ENCODE peak calls at places on chromosomes 13 and 19, in eight cellular contexts. One of them, this sample, is unnamed.

GRCh38 chr19:38464421-38465082 is 31.1 kb downstream of the RYR1 start:
- DNase-seq in fibroblast of mammary gland: no peak
- DNase-seq in stimulated activated CD8-positive, alpha-beta memory T cell treated with anti-CD3 and anti-CD28 coated beads, Interleukin-7, amount 100 ng/mL, for 4 hours: no peak
- DNase-seq in psoas muscle: no peak
- DNase-seq in kidney glomerular epithelial cell: no peak
- DNase-seq in brain pericyte: no peak
- DNase-seq in hypothalamus: no peak
- DNase-seq in choroid plexus epithelial cell: no peak
- DNase-seq in this sample: no peak

GRCh38 chr13:73286177-73286576 is 227.4 kb downstream of the KLF5 start:
- DNase-seq in fibroblast of mammary gland: no peak
- DNase-seq in stimulated activated CD8-positive, alpha-beta memory T cell treated with anti-CD3 and anti-CD28 coated beads, Interleukin-7, amount 100 ng/mL, for 4 hours: no peak
- DNase-seq in psoas muscle: no peak
- DNase-seq in kidney glomerular epithelial cell: no peak
- DNase-seq in brain pericyte: no peak
- DNase-seq in hypothalamus: no peak
- DNase-seq in choroid plexus epithelial cell: no peak
- DNase-seq in this sample: no peak

GRCh38 chr13:93227906-93228801 is 1.5 kb downstream of the GPC6 start:
- DNase-seq in fibroblast of mammary gland: peak; percentile 85
- DNase-seq in stimulated activated CD8-positive, alpha-beta memory T cell treated with anti-CD3 and anti-CD28 coated beads, Interleukin-7, amount 100 ng/mL, for 4 hours: no peak
- DNase-seq in psoas muscle: peak; percentile 56
- DNase-seq in kidney glomerular epithelial cell: peak; percentile 66
- DNase-seq in brain pericyte: peak; percentile 75
- DNase-seq in hypothalamus: no peak
- DNase-seq in choroid plexus epithelial cell: peak; percentile 93
- DNase-seq in this sample: no peak

GRCh38 chr13:110138009-110138699 is 168.8 kb downstream of the COL4A1 start:
- DNase-seq in fibroblast of mammary gland: peak; percentile 70
- DNase-seq in stimulated activated CD8-positive, alpha-beta memory T cell treated with anti-CD3 and anti-CD28 coated beads, Interleukin-7, amount 100 ng/mL, for 4 hours: peak; percentile 64
- DNase-seq in psoas muscle: peak; percentile 81
- DNase-seq in kidney glomerular epithelial cell: peak; percentile 74
- DNase-seq in brain pericyte: no peak
- DNase-seq in hypothalamus: no peak
- DNase-seq in choroid plexus epithelial cell: peak; percentile 75
- DNase-seq in this sample: peak; percentile 78

GRCh38 chr19:36040495-36040894 is 7.8 kb upstream of the CLIP3 start:
- DNase-seq in fibroblast of mammary gland: no peak
- DNase-seq in stimulated activated CD8-positive, alpha-beta memory T cell treated with anti-CD3 and anti-CD28 coated beads, Interleukin-7, amount 100 ng/mL, for 4 hours: no peak
- DNase-seq in psoas muscle: no peak
- DNase-seq in kidney glomerular epithelial cell: no peak
- DNase-seq in brain pericyte: no peak
- DNase-seq in hypothalamus: no peak
- DNase-seq in choroid plexus epithelial cell: no peak
- DNase-seq in this sample: no peak

GRCh38 chr19:38253788-38254187 is 2.4 kb downstream of the PPP1R14A start:
- DNase-seq in fibroblast of mammary gland: no peak
- DNase-seq in stimulated activated CD8-positive, alpha-beta memory T cell treated with anti-CD3 and anti-CD28 coated beads, Interleukin-7, amount 100 ng/mL, for 4 hours: no peak
- DNase-seq in psoas muscle: no peak
- DNase-seq in kidney glomerular epithelial cell: no peak
- DNase-seq in brain pericyte: no peak
- DNase-seq in hypothalamus: no peak
- DNase-seq in choroid plexus epithelial cell: no peak
- DNase-seq in this sample: no peak

GRCh38 chr19:6813659-6814058 is 41.2 kb downstream of the VAV1 start:
- DNase-seq in fibroblast of mammary gland: no peak
- DNase-seq in stimulated activated CD8-positive, alpha-beta memory T cell treated with anti-CD3 and anti-CD28 coated beads, Interleukin-7, amount 100 ng/mL, for 4 hours: no peak
- DNase-seq in psoas muscle: no peak
- DNase-seq in kidney glomerular epithelial cell: no peak
- DNase-seq in brain pericyte: no peak
- DNase-seq in hypothalamus: no peak
- DNase-seq in choroid plexus epithelial cell: no peak
- DNase-seq in this sample: no peak

GRCh38 chr13:42893346-42893745 is 98.7 kb downstream of the EPSTI1 start:
- DNase-seq in fibroblast of mammary gland: peak; percentile 96
- DNase-seq in stimulated activated CD8-positive, alpha-beta memory T cell treated with anti-CD3 and anti-CD28 coated beads, Interleukin-7, amount 100 ng/mL, for 4 hours: no peak
- DNase-seq in psoas muscle: no peak
- DNase-seq in kidney glomerular epithelial cell: peak; percentile 7
- DNase-seq in brain pericyte: no peak
- DNase-seq in hypothalamus: no peak
- DNase-seq in choroid plexus epithelial cell: peak; percentile 81
- DNase-seq in this sample: peak; percentile 58

GRCh38 chr19:53308339-53308811 is 25.2 kb upstream of the ZNF845 start:
- DNase-seq in fibroblast of mammary gland: peak; percentile 2
- DNase-seq in stimulated activated CD8-positive, alpha-beta memory T cell treated with anti-CD3 and anti-CD28 coated beads, Interleukin-7, amount 100 ng/mL, for 4 hours: no peak
- DNase-seq in psoas muscle: no peak
- DNase-seq in kidney glomerular epithelial cell: no peak
- DNase-seq in brain pericyte: no peak
- DNase-seq in hypothalamus: peak; percentile 8
- DNase-seq in choroid plexus epithelial cell: peak; percentile 37
- DNase-seq in this sample: peak; percentile 1